ENCODE peak calls at places on chromosome 19, in four cellular contexts. O, Z, A and E are unnamed samples.

GRCh38 chr19:45878043-45878794 is 7.7 kb downstream of the IRF2BP1 start:
- DNase-seq in Z (no peak), A (no peak), O (no peak), E (no peak)

GRCh38 chr19:57099199-57099661 is 20.6 kb upstream of the USP29 start:
- DNase-seq in O (peak; percentile 79), Z (peak; percentile 21), A (peak; percentile 51), E (peak; percentile 83)

GRCh38 chr19:14416743-14417214 is 2.4 kb downstream of the DDX39A start:
- DNase-seq in Z (no peak), A (peak; percentile 45), O (no peak), E (no peak)

GRCh38 chr19:20611866-20612265 is 46.3 kb upstream of the ZNF737 start:
- DNase-seq in A (no peak), Z (no peak), O (no peak), E (no peak)

GRCh38 chr19:51354742-51355148 is 11.4 kb downstream of the ETFB start:
- DNase-seq in O (peak; percentile 2), A (peak; percentile 61), Z (peak; percentile 67), E (no peak)

GRCh38 chr19:7933828-7934725 is 8.1 kb upstream of the CTXN1 start:
- DNase-seq in O (peak; percentile 33), Z (no peak), A (no peak), E (peak; percentile 52)

GRCh38 chr19:35414442-35414841 is 33.6 kb upstream of the FFAR2 start:
- DNase-seq in O (no peak), Z (no peak), A (no peak), E (no peak)

GRCh38 chr19:5575553-5575952 is 7.8 kb upstream of the TINCR start:
- DNase-seq in O (no peak), A (no peak), Z (no peak), E (no peak)

GRCh38 chr19:18444513-18444912 is 6.6 kb upstream of the ISYNA1 start:
- DNase-seq in A (no peak), O (no peak), Z (no peak), E (no peak)

GRCh38 chr19:49672131-49672919 is 4.7 kb upstream of the PRMT1 start:
- DNase-seq in Z (peak; percentile 83), O (peak; percentile 81), A (peak; percentile 77), E (peak; percentile 89)

GRCh38 chr19:18023596-18024212 is 15.7 kb downstream of the ARRDC2 start:
- DNase-seq in Z (no peak), O (peak; percentile 90), A (peak; percentile 96), E (peak; percentile 95)

GRCh38 chr19:17680235-17680722 is 7.9 kb downstream of the UNC13A start:
- DNase-seq in A (peak; percentile 69), Z (peak; percentile 33), O (peak; percentile 89), E (peak; percentile 94)

GRCh38 chr19:18616023-18616422 is 3.4 kb downstream of the TMEM59L start:
- DNase-seq in O (no peak), Z (no peak), A (no peak), E (no peak)

GRCh38 chr19:30204721-30205120 is 167.5 kb upstream of the ZNF536 start:
- DNase-seq in O (no peak), Z (no peak), A (no peak), E (no peak)

GRCh38 chr19:8392017-8392591 is 1.9 kb downstream of the RAB11B start:
- DNase-seq in Z (no peak), A (peak; percentile 39), O (no peak), E (peak; percentile 79)

GRCh38 chr19:7783991-7784421 is 21.0 kb downstream of the CLEC4M start:
- DNase-seq in A (peak; percentile 42), Z (no peak), O (no peak), E (no peak)